ENCODE peak calls at places on chromosomes 12 and 14, in five cellular contexts. One of them, this sample, is unnamed.

GRCh38 chr12:82300611-82301010 is 57.6 kb downstream of the CCDC59 start:
- DNase-seq in ureter: no peak
- DNase-seq in hepatic stellate cell: no peak
- DNase-seq in GM23338: peak; percentile 8
- DNase-seq in head of caudate nucleus: no peak
- DNase-seq in this sample: no peak

GRCh38 chr14:50791201-50791600 is 39.8 kb downstream of the NIN start:
- DNase-seq in ureter: no peak
- DNase-seq in hepatic stellate cell: no peak
- DNase-seq in GM23338: no peak
- DNase-seq in head of caudate nucleus: no peak
- DNase-seq in this sample: no peak

GRCh38 chr14:69987416-69988144 is 108.4 kb downstream of the SMOC1 start:
- DNase-seq in ureter: no peak
- DNase-seq in hepatic stellate cell: no peak
- DNase-seq in GM23338: peak; percentile 76
- DNase-seq in head of caudate nucleus: peak; percentile 24
- DNase-seq in this sample: no peak

GRCh38 chr12:120830052-120830940 is 73.9 kb downstream of the SPPL3 start:
- DNase-seq in ureter: no peak
- DNase-seq in hepatic stellate cell: no peak
- DNase-seq in GM23338: no peak
- DNase-seq in head of caudate nucleus: no peak
- DNase-seq in this sample: no peak

GRCh38 chr14:95935228-95935822 is 58.7 kb downstream of the TUNAR start:
- DNase-seq in ureter: no peak
- DNase-seq in hepatic stellate cell: peak; percentile 10
- DNase-seq in GM23338: peak; percentile 81
- DNase-seq in head of caudate nucleus: no peak
- DNase-seq in this sample: peak; percentile 15

GRCh38 chr12:112198120-112198733 is 72.9 kb downstream of the TRAFD1 start:
- DNase-seq in ureter: no peak
- DNase-seq in hepatic stellate cell: peak; percentile 66
- DNase-seq in GM23338: peak; percentile 94
- DNase-seq in head of caudate nucleus: peak; percentile 68
- DNase-seq in this sample: peak; percentile 69

GRCh38 chr14:85319101-85319500 is 210.8 kb upstream of the FLRT2 start:
- DNase-seq in ureter: no peak
- DNase-seq in hepatic stellate cell: no peak
- DNase-seq in GM23338: no peak
- DNase-seq in head of caudate nucleus: no peak
- DNase-seq in this sample: no peak

GRCh38 chr14:99524091-99524661 is 43.0 kb downstream of the CCNK start:
- DNase-seq in ureter: no peak
- DNase-seq in hepatic stellate cell: no peak
- DNase-seq in GM23338: no peak
- DNase-seq in head of caudate nucleus: no peak
- DNase-seq in this sample: no peak

GRCh38 chr12:41466762-41467270 is 278.7 kb downstream of the PDZRN4 start:
- DNase-seq in ureter: no peak
- DNase-seq in hepatic stellate cell: no peak
- DNase-seq in GM23338: peak; percentile 52
- DNase-seq in head of caudate nucleus: peak; percentile 10
- DNase-seq in this sample: no peak

GRCh38 chr14:21227981-21228380 is 41.3 kb downstream of the HNRNPC start:
- DNase-seq in ureter: no peak
- DNase-seq in hepatic stellate cell: no peak
- DNase-seq in GM23338: no peak
- DNase-seq in head of caudate nucleus: no peak
- DNase-seq in this sample: no peak

This sample was measured in AG08396.